ENCODE peak calls at places on chromosomes 4 and X, in six cellular contexts. N is pancreas, V is GM12878, I is tibial nerve, T is tibial artery, L is neural progenitor cell. H is an unnamed sample.

GRCh38 chrX:125198546-125198945 is 121.1 kb upstream of the TEX13C start:
- DNase-seq in V (no peak), T (no peak), I (no peak), N (no peak), L (no peak), H (no peak)

GRCh38 chrX:19678941-19679340 is 163.6 kb upstream of the MAP3K15 start:
- DNase-seq in T (no peak), N (no peak), V (peak; percentile 13), L (no peak), I (no peak), H (no peak)

GRCh38 chr4:140095694-140096482 is 58.1 kb downstream of the MAML3 start:
- DNase-seq in L (no peak), N (no peak), T (no peak), V (no peak), I (no peak), H (no peak)

GRCh38 chrX:140815868-140816267 is 106.3 kb downstream of the LINC00632 start:
- DNase-seq in N (no peak), T (no peak), V (no peak), I (no peak), L (no peak), H (no peak)

GRCh38 chrX:63764946-63765345 is 20.1 kb downstream of the ARHGEF9 start:
- DNase-seq in N (no peak), T (no peak), V (no peak), I (no peak), L (no peak), H (no peak)

GRCh38 chr4:172998527-172999469 is 169.8 kb upstream of the GALNT7 start:
- DNase-seq in V (no peak), T (no peak), N (no peak), I (no peak), L (no peak), H (no peak)

GRCh38 chr4:167956676-167957075 is 135.7 kb upstream of the ANXA10 start:
- DNase-seq in I (no peak), V (no peak), N (no peak), T (no peak), L (no peak), H (no peak)

GRCh38 chr4:38382492-38382891 is 281.5 kb upstream of the KLF3 start:
- DNase-seq in I (no peak), N (no peak), L (no peak), T (no peak), V (no peak), H (no peak)

GRCh38 chr4:19025031-19025430 is 1003.5 kb upstream of the LCORL start:
- DNase-seq in T (no peak), I (no peak), V (no peak), N (no peak), L (no peak), H (no peak)

GRCh38 chrX:40172169-40172979 is 74.6 kb upstream of the BCOR start:
- DNase-seq in L (peak; percentile 58), I (peak; percentile 62), T (peak; percentile 79), N (peak; percentile 54), V (no peak), H (no peak)

GRCh38 chr4:184801781-184802180 is 24.0 kb downstream of the ACSL1 start:
- DNase-seq in T (no peak), N (no peak), L (no peak), I (no peak), V (no peak), H (no peak)

GRCh38 chr4:151409470-151410313 is 716 bp downstream of the FHIP1A start:
- DNase-seq in T (no peak), L (peak; percentile 68), I (no peak), V (no peak), N (peak; percentile 57), H (no peak)

GRCh38 chr4:70518269-70518668 is at the start of gene AMTN:
- DNase-seq in N (no peak), I (no peak), T (no peak), V (no peak), L (no peak), H (no peak)

GRCh38 chr4:188975271-188975670 is 836.0 kb downstream of the TRIML1 start:
- DNase-seq in V (no peak), T (no peak), I (no peak), L (no peak), N (no peak), H (no peak)

GRCh38 chr4:114519368-114519767 is 79.2 kb upstream of the UGT8 start:
- DNase-seq in V (no peak), L (peak; percentile 10), T (no peak), N (peak; percentile 19), I (no peak), H (no peak)

GRCh38 chr4:37837446-37837845 is 11.0 kb downstream of the PGM2 start:
- DNase-seq in L (no peak), N (no peak), T (no peak), I (no peak), V (no peak), H (peak; percentile 61)

GRCh38 chr4:158811704-158812103 is 42.9 kb downstream of the FNIP2 start:
- DNase-seq in L (no peak), V (no peak), N (no peak), I (peak; percentile 53), T (peak; percentile 50), H (no peak)

GRCh38 chrX:50469206-50469605 is 1.4 kb downstream of the DGKK start:
- DNase-seq in T (no peak), I (no peak), N (no peak), V (no peak), L (peak; percentile 47), H (no peak)

GRCh38 chr4:153326513-153326912 is 18.0 kb upstream of the MND1 start:
- DNase-seq in L (no peak), T (no peak), I (no peak), N (no peak), V (no peak), H (no peak)

GRCh38 chrX:21683910-21684309 is 25.8 kb upstream of the KLHL34 start:
- DNase-seq in V (no peak), I (no peak), L (no peak), N (no peak), T (no peak), H (peak; percentile 66)

GRCh38 chrX:68018248-68019203 is 414.8 kb downstream of the OPHN1 start:
- DNase-seq in L (peak; percentile 46), N (no peak), T (no peak), V (no peak), I (no peak), H (no peak)

GRCh38 chrX:69121321-69122000 is 43.8 kb downstream of the PJA1 start:
- DNase-seq in N (no peak), I (no peak), L (no peak), T (no peak), V (no peak), H (no peak)

GRCh38 chrX:69117876-69118526 is 47.3 kb downstream of the PJA1 start:
- DNase-seq in V (no peak), N (no peak), I (no peak), L (no peak), T (no peak), H (no peak)

GRCh38 chrX:69116077-69116476 is 49.2 kb downstream of the PJA1 start:
- DNase-seq in I (no peak), L (no peak), T (no peak), V (no peak), N (no peak), H (no peak)

GRCh38 chrX:69120476-69120875 is 44.8 kb downstream of the PJA1 start:
- DNase-seq in L (no peak), T (no peak), N (no peak), V (no peak), I (no peak), H (no peak)

GRCh38 chrX:69119122-69119521 is 46.1 kb downstream of the PJA1 start:
- DNase-seq in L (no peak), I (no peak), N (no peak), V (no peak), T (no peak), H (no peak)
- TF ChIP-seq CTCF in L (peak; percentile 14), I (no peak), N (no peak), V (no peak), T (no peak), H (no peak)

GRCh38 chrX:42707742-42708141 is 70.2 kb downstream of the PPP1R2C start:
- DNase-seq in T (no peak), I (no peak), N (no peak), V (no peak), L (no peak), H (no peak)

GRCh38 chrX:42715689-42716022 is 62.3 kb downstream of the PPP1R2C start:
- DNase-seq in V (no peak), N (no peak), L (no peak), T (no peak), I (no peak), H (no peak)

GRCh38 chrX:42708222-42708621 is 69.7 kb downstream of the PPP1R2C start:
- DNase-seq in T (no peak), V (no peak), L (no peak), I (no peak), N (no peak), H (peak; percentile 11)

GRCh38 chrX:42714981-42715688 is 62.8 kb downstream of the PPP1R2C start:
- DNase-seq in V (no peak), I (no peak), N (peak; percentile 72), L (peak; percentile 85), T (peak; percentile 30), H (no peak)

DNA sequence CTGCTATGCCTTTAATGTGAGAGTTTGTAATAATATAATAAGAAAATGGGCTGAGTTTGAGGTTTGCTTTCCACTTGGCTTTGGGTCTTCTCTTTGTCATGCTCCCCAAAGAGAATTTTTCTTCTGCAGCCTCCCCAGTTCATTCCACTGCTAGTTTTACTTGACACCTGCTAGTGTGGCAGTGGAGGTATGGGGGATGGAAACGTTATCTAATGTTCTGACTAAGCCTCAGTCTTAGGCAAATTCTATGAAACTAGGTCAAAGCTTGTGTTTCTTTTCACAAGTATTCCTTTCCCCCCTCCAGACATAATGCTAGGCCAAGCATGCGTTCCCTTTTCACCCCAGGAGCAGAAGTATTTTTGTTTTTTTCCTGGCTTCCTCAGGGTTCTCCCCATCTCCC is 67.5 kb downstream of the PPP1R2C start:
- DNase-seq in L (no peak), V (no peak), T (no peak), N (no peak), I (no peak), H (no peak)
- H3K36me3 ChIP-seq in L (no peaks in the 10 kb centered on the region), V (no peaks in the 10 kb centered on the region), T (no peaks in the 10 kb centered on the region), N (no peaks in the 10 kb centered on the region), I (no peaks in the 10 kb centered on the region), H (no peaks in the 10 kb centered on the region)

GRCh38 chr4:12138478-12138877 is 709.8 kb upstream of the HS3ST1 start:
- DNase-seq in I (no peak), V (no peak), N (no peak), L (no peak), T (no peak), H (no peak)

GRCh38 chr4:12140864-12141263 is 712.2 kb upstream of the HS3ST1 start:
- DNase-seq in I (no peak), T (no peak), L (no peak), V (no peak), N (no peak), H (no peak)

GRCh38 chr4:12137556-12137955 is 708.9 kb upstream of the HS3ST1 start:
- DNase-seq in L (no peak), V (no peak), N (no peak), I (no peak), T (no peak), H (no peak)
- TF ChIP-seq CTCF in L (no peak), V (no peak), N (no peak), I (no peak), T (no peak), H (no peak)

DNA sequence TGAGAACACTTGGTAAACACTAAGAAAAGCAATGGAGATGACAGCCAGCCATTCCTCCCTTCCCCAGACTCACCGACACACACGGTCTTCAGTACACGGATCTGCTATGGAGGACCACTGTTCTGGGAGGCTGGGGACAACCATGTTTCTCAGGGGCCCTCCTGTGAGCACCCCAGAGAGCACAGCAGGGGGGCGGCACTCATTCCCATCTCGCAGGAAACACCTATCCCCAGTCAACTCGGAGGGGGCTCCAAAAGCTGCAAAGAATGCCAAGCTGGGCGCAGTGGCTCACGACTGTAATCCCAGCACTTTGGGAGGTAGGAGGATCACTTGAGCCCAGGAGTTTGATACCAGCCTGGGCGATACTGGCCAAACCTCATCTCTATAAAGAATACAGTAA is 172.1 kb downstream of the AFAP1 start:
- DNase-seq in V (no peak), I (no peak), T (no peak), N (no peak), L (no peak), H (no peak)
- H3K36me3 ChIP-seq in V (no peaks in the 10 kb centered on the region), I (no peaks in the 10 kb centered on the region), T (peaks cover 33% of the 10 kb centered on the region), N (no peaks in the 10 kb centered on the region), L (no peaks in the 10 kb centered on the region), H (peaks cover 63% of the 10 kb centered on the region)

H was measured in BJ.